ENCODE peak calls at places on chromosomes 4 and X, in five cellular contexts. O is spleen, N is right lobe of liver, U is HepG2, G is endothelial cell of umbilical vein. B is an unnamed sample.
A peak's percentile ranks its signal among the peaks of the same experiment; 100 is the strongest.

GRCh38 chr4:2871911-2872310 is 28.3 kb downstream of the ADD1 start:
- DNase-seq in O (no peak), G (no peak), N (no peak), U (no peak), B (no peak)

GRCh38 chr4:133287396-133287795 is 138.3 kb downstream of the PCDH10 start:
- DNase-seq in U (no peak), O (no peak), N (no peak), G (no peak), B (no peak)

GRCh38 chr4:186659936-186660335 is 63.7 kb downstream of the FAT1 start:
- DNase-seq in N (no peak), U (no peak), O (no peak), G (no peak), B (no peak)

GRCh38 chrX:9853307-9853706 is 67.1 kb downstream of the SHROOM2 start:
- DNase-seq in U (no peak), N (no peak), O (no peak), G (no peak), B (no peak)

GRCh38 chrX:288561-288991 is 7.4 kb downstream of the PLCXD1 start:
- DNase-seq in O (peak; percentile 67), N (peak; percentile 39), U (no peak), G (no peak), B (peak; percentile 17)

GRCh38 chr4:174122705-174123104 is 160.8 kb downstream of the FBXO8 start:
- DNase-seq in G (no peak), O (no peak), N (no peak), U (no peak), B (no peak)

GRCh38 chr4:137610960-137611359 is 78.7 kb upstream of the PCDH18 start:
- DNase-seq in U (peak; percentile 1), O (no peak), N (no peak), G (peak; percentile 29), B (no peak)

GRCh38 chr4:154626793-154627484 is 14.5 kb upstream of the FGG start:
- DNase-seq in O (peak; percentile 86), U (peak; percentile 49), G (peak; percentile 46), N (peak; percentile 78), B (peak; percentile 66)

GRCh38 chr4:4627111-4627510 is 85.3 kb upstream of the STX18 start:
- DNase-seq in O (no peak), U (no peak), G (no peak), N (no peak), B (no peak)

GRCh38 chr4:116346750-116347149 is 738.6 kb downstream of the TRAM1L1 start:
- DNase-seq in U (no peak), G (no peak), N (no peak), O (no peak), B (no peak)

GRCh38 chrX:154466036-154466435 is 8.0 kb downstream of the PLXNA3 start:
- DNase-seq in G (no peak), O (no peak), N (no peak), U (no peak), B (no peak)

GRCh38 chrX:153411255-153411987 is at the start of gene ZFP92:
- DNase-seq in G (peak; percentile 1), N (no peak), O (peak; percentile 81), U (no peak), B (peak; percentile 29)

GRCh38 chr4:7487464-7487863 is 52.7 kb upstream of the PSAPL1 start:
- DNase-seq in O (no peak), G (no peak), N (no peak), U (no peak), B (no peak)

GRCh38 chr4:175674219-175674618 is 137.8 kb downstream of the GPM6A start:
- DNase-seq in O (no peak), U (no peak), G (no peak), N (no peak), B (no peak)

GRCh38 chr4:92307156-92307555 is 3.4 kb downstream of the GRID2 start:
- DNase-seq in N (no peak), U (no peak), O (no peak), G (no peak), B (no peak)

GRCh38 chr4:168353746-168354145 is 35.2 kb upstream of the DDX60 start:
- DNase-seq in N (no peak), U (no peak), G (no peak), O (no peak), B (no peak)

GRCh38 chrX:143536176-143536575 is 18.9 kb upstream of the SPANXN3 start:
- DNase-seq in O (no peak), G (no peak), U (no peak), N (no peak), B (no peak)

GRCh38 chrX:11470231-11470630 is 177.0 kb downstream of the AMELX start:
- DNase-seq in N (no peak), O (no peak), G (peak; percentile 83), U (no peak), B (no peak)

GRCh38 chr4:73257242-73257994 is 1.2 kb downstream of the ANKRD17 start:
- DNase-seq in U (peak; percentile 86), G (peak; percentile 92), O (peak; percentile 78), N (peak; percentile 85), B (peak; percentile 82)
- TF ChIP-seq POLR2A in U (peak; percentile 66), G (no peak), O (no peak), N (peak; percentile 44), B (no peak)

GRCh38 chr4:931960-932712 is at the start of the genes GAK and TMEM175:
- DNase-seq in U (peak; percentile 86), N (peak; percentile 97), G (peak; percentile 98), O (peak; percentile 99), B (peak; percentile 96)
- TF ChIP-seq POLR2A in U (peak; percentile 89), N (peak; percentile 89), G (peak; percentile 92), O (peak; percentile 62), B (peak; percentile 63)

GRCh38 chrX:49174723-49175122 is 3.0 kb downstream of the PLP2 start:
- DNase-seq in O (no peak), N (no peak), G (no peak), U (no peak), B (no peak)

GRCh38 chrX:49175435-49175834 is 3.7 kb downstream of the PLP2 start:
- DNase-seq in G (no peak), O (no peak), U (no peak), N (no peak), B (no peak)

GRCh38 chrX:49175875-49176274 is 4.2 kb downstream of the PLP2 start:
- DNase-seq in G (no peak), O (no peak), U (no peak), N (no peak), B (no peak)

GRCh38 chrX:49172280-49172780 is 632 bp downstream of the PLP2 start:
- DNase-seq in O (peak; percentile 92), G (peak; percentile 21), U (no peak), N (peak; percentile 81), B (peak; percentile 77)

DNA sequence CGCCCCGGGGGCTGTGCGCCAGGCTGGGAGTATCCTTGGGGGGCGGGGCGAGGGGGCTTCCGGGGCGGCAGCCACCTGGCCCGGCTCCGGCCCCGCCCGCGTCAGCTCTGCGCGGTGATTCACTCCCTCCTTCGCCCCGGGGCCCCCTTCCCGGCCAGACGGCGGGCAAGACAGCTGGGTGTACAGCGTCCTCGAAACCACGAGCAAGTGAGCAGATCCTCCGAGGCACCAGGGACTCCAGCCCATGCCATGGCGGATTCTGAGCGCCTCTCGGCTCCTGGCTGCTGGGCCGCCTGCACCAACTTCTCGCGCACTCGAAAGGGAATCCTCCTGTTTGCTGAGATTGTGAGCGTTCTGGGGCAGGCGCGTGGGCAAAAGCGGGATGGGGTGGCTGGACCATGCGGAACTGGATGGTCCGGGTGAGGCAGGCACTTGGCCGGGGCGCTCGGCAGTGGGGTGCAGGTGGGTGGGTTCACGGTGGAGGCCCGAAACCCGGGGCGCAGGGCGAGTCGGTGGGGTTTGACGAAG is at the start of gene PLP2:
- DNase-seq in O (peak; percentile 90), G (peak; percentile 31), N (peak; percentile 55), U (no peak), B (peak; percentile 73)
- TF ChIP-seq POLR2A in O (no peak), G (no peak), N (peak; percentile 16), U (no peak), B (no peak)

DNA sequence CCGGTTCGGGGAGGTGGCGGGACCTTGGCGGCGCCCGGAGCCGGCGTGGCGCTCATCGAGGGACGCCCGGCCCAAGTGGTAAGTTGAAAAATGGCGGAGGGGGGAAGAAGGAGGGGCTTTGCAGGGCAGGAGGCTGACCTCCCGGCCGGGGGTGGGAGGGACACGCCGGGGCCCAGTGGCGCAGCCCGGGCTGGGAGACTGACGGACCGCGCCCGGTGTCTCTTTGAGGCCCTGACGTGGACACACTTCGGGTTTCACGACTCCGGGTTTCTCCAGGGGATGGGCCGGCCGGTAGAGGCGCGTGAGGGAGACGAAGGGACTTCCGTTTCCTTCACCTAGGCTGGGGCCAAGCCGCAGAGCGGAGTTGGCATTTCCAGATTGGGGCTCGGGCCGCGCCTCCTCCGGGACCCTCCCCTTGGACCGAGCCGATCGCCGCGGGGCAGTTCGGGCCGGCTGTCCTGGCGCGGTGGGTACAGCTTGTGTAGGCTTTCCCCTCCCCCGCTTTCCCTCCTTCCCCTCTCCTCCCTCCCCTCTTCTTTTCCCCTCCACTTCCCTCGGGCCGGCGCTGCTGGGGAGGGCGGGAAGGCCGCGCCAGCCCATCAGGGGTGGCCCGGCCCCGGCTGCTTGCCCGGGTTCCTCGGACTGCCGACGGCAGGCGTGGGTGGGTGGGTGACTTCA is at the start of gene XIAP:
- DNase-seq in O (peak; percentile 94), U (peak; percentile 82), G (peak; percentile 85), N (peak; percentile 85), B (peak; percentile 90)
- TF ChIP-seq POLR2A in O (no peak), U (peak; percentile 68), G (no peak), N (peak; percentile 47), B (no peak)

GRCh38 chr4:15003441-15003890 is 1.2 kb downstream of the CPEB2 start:
- DNase-seq in N (peak; percentile 62), O (peak; percentile 95), G (no peak), U (no peak), B (peak; percentile 59)

GRCh38 chr4:15003891-15004700 is 1.8 kb downstream of the CPEB2 start:
- DNase-seq in N (peak; percentile 67), O (peak; percentile 95), G (peak; percentile 30), U (no peak), B (peak; percentile 51)

GRCh38 chr4:15001825-15002658 is at the start of gene CPEB2:
- DNase-seq in U (peak; percentile 86), O (peak; percentile 99), G (peak; percentile 97), N (peak; percentile 99), B (peak; percentile 96)

GRCh38 chr4:15001248-15001824 is 945 bp upstream of the CPEB2 start:
- DNase-seq in N (peak; percentile 84), G (peak; percentile 87), U (peak; percentile 17), O (peak; percentile 92), B (peak; percentile 77)

DNA sequence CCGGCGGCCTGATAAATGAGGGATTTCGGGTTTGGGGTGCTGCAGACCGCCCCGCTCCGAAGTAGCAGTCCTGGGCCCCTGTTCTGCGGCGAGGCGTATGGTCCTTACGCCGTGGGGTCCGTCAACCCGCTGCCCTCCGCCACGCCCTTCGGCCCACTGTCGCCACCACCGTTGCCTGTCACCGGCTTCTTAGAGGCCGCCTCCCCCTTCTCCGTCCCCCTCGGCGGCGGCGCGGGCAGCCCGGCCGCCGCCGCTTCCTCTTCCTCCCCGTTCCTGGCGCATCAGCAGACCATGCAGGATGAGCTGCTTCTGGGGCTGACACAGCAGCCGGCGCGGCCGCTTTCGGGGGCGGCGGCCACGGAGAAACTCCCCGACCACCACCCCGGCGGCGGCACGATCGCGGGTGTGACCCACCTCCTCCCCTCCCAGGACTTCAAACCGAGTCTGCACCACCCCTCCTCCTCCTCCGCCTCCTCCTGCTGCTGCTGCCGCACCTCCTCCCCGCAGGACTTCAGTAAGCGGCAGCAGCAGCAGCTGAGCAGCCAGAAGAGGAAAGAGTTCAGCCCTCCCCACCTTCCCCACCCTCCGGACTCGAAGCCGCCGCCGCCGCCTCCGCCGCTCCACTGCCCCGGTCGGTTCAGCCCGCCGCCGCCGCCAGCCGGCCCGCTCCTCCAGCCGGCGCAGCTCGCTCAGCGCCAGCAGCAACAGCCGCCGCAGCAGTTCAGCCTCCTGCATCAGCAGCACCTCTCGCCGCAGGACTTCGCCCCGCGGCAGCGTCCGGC is 569 bp downstream of the CPEB2 start:
- DNase-seq in G (peak; percentile 75), O (peak; percentile 96), N (peak; percentile 90), U (peak; percentile 29), B (peak; percentile 88)
- TF ChIP-seq POLR2A in G (no peak), O (peak; percentile 61), N (peak; percentile 51), U (no peak), B (peak; percentile 38)

GRCh38 chr4:184384056-184384809 is 90.1 kb downstream of the IRF2 start:
- DNase-seq in O (peak; percentile 80), U (peak; percentile 86), N (peak; percentile 83), G (peak; percentile 74), B (no peak)
- TF ChIP-seq POLR2A in O (no peak), U (peak; percentile 64), N (peak; percentile 80), G (no peak), B (peak; percentile 6)

B was measured in heart left ventricle.